ENCODE peak calls at places on chromosomes 6 and 20, in seven cellular contexts. One of them, this sample, is unnamed.

GRCh38 chr6:116511424-116512131 is at the start of gene CALHM5:
- DNase-seq in cardiac fibroblast: peak
- DNase-seq in right cardiac atrium: peak
- DNase-seq in Jurkat, Clone E6-1: peak
- DNase-seq in SK-N-SH: no peak
- DNase-seq in astrocyte of the cerebellum: peak
- DNase-seq in H7: peak
- DNase-seq in this sample: peak

GRCh38 chr20:50735813-50736212 is 4.4 kb downstream of the PARD6B start:
- DNase-seq in cardiac fibroblast: no peak
- DNase-seq in right cardiac atrium: no peak
- DNase-seq in Jurkat, Clone E6-1: no peak
- DNase-seq in SK-N-SH: no peak
- DNase-seq in astrocyte of the cerebellum: no peak
- DNase-seq in H7: no peak
- DNase-seq in this sample: no peak

GRCh38 chr6:43036712-43037111 is 15.3 kb downstream of the RRP36 start:
- DNase-seq in cardiac fibroblast: no peak
- DNase-seq in right cardiac atrium: no peak
- DNase-seq in Jurkat, Clone E6-1: no peak
- DNase-seq in SK-N-SH: no peak
- DNase-seq in astrocyte of the cerebellum: no peak
- DNase-seq in H7: no peak
- DNase-seq in this sample: no peak

GRCh38 chr6:7418238-7418905 is 28.8 kb downstream of the RIOK1 start:
- DNase-seq in cardiac fibroblast: no peak
- DNase-seq in right cardiac atrium: no peak
- DNase-seq in Jurkat, Clone E6-1: no peak
- DNase-seq in SK-N-SH: peak
- DNase-seq in astrocyte of the cerebellum: no peak
- DNase-seq in H7: no peak
- DNase-seq in this sample: no peak

GRCh38 chr6:138085839-138086222 is 21.4 kb downstream of the PERP start:
- DNase-seq in cardiac fibroblast: no peak
- DNase-seq in right cardiac atrium: no peak
- DNase-seq in Jurkat, Clone E6-1: no peak
- DNase-seq in SK-N-SH: no peak
- DNase-seq in astrocyte of the cerebellum: no peak
- DNase-seq in H7: no peak
- DNase-seq in this sample: no peak

GRCh38 chr6:110039996-110040383 is 61.9 kb downstream of the GPR6 start:
- DNase-seq in cardiac fibroblast: peak
- DNase-seq in right cardiac atrium: no peak
- DNase-seq in Jurkat, Clone E6-1: peak
- DNase-seq in SK-N-SH: no peak
- DNase-seq in astrocyte of the cerebellum: no peak
- DNase-seq in H7: peak
- DNase-seq in this sample: no peak

GRCh38 chr20:49865559-49865958 is 49.8 kb downstream of the SPATA2 start:
- DNase-seq in cardiac fibroblast: no peak
- DNase-seq in right cardiac atrium: no peak
- DNase-seq in Jurkat, Clone E6-1: no peak
- DNase-seq in SK-N-SH: no peak
- DNase-seq in astrocyte of the cerebellum: no peak
- DNase-seq in H7: no peak
- DNase-seq in this sample: peak

GRCh38 chr6:38702471-38703397 is at the start of gene GLO1:
- DNase-seq in cardiac fibroblast: peak
- DNase-seq in right cardiac atrium: peak
- DNase-seq in Jurkat, Clone E6-1: peak
- DNase-seq in SK-N-SH: peak
- DNase-seq in astrocyte of the cerebellum: peak
- DNase-seq in H7: peak
- DNase-seq in this sample: peak

GRCh38 chr20:49676581-49677291 is 36.9 kb downstream of the B4GALT5 start:
- DNase-seq in cardiac fibroblast: peak
- DNase-seq in right cardiac atrium: no peak
- DNase-seq in Jurkat, Clone E6-1: no peak
- DNase-seq in SK-N-SH: no peak
- DNase-seq in astrocyte of the cerebellum: no peak
- DNase-seq in H7: no peak
- DNase-seq in this sample: no peak

GRCh38 chr20:22800161-22800560 is 215.8 kb upstream of the FOXA2 start:
- DNase-seq in cardiac fibroblast: no peak
- DNase-seq in right cardiac atrium: no peak
- DNase-seq in Jurkat, Clone E6-1: no peak
- DNase-seq in SK-N-SH: no peak
- DNase-seq in astrocyte of the cerebellum: no peak
- DNase-seq in H7: no peak
- DNase-seq in this sample: no peak

GRCh38 chr6:157761331-157761921 is 61.6 kb upstream of the SNX9 start:
- DNase-seq in cardiac fibroblast: peak
- DNase-seq in right cardiac atrium: no peak
- DNase-seq in Jurkat, Clone E6-1: no peak
- DNase-seq in SK-N-SH: no peak
- DNase-seq in astrocyte of the cerebellum: peak
- DNase-seq in H7: no peak
- DNase-seq in this sample: no peak

GRCh38 chr6:138691595-138692057 is 81.9 kb upstream of the CCDC28A start:
- DNase-seq in cardiac fibroblast: peak
- DNase-seq in right cardiac atrium: no peak
- DNase-seq in Jurkat, Clone E6-1: no peak
- DNase-seq in SK-N-SH: no peak
- DNase-seq in astrocyte of the cerebellum: peak
- DNase-seq in H7: peak
- DNase-seq in this sample: peak

GRCh38 chr20:17226410-17227198 is at the start of gene PCSK2:
- DNase-seq in cardiac fibroblast: peak
- DNase-seq in right cardiac atrium: peak
- DNase-seq in Jurkat, Clone E6-1: peak
- DNase-seq in SK-N-SH: peak
- DNase-seq in astrocyte of the cerebellum: peak
- DNase-seq in H7: peak
- DNase-seq in this sample: no peak

GRCh38 chr20:38165089-38165965 is at the start of gene TGM2:
- DNase-seq in cardiac fibroblast: peak
- DNase-seq in right cardiac atrium: peak
- DNase-seq in Jurkat, Clone E6-1: no peak
- DNase-seq in SK-N-SH: peak
- DNase-seq in astrocyte of the cerebellum: no peak
- DNase-seq in H7: peak
- DNase-seq in this sample: no peak

GRCh38 chr6:95248501-95248900 is 328.8 kb upstream of the MANEA start:
- DNase-seq in cardiac fibroblast: peak
- DNase-seq in right cardiac atrium: no peak
- DNase-seq in Jurkat, Clone E6-1: no peak
- DNase-seq in SK-N-SH: no peak
- DNase-seq in astrocyte of the cerebellum: no peak
- DNase-seq in H7: no peak
- DNase-seq in this sample: no peak

GRCh38 chr6:149896491-149896890 is 1.4 kb downstream of the RAET1E start:
- DNase-seq in cardiac fibroblast: peak
- DNase-seq in right cardiac atrium: no peak
- DNase-seq in Jurkat, Clone E6-1: no peak
- DNase-seq in SK-N-SH: no peak
- DNase-seq in astrocyte of the cerebellum: no peak
- DNase-seq in H7: no peak
- DNase-seq in this sample: no peak

GRCh38 chr6:43976706-43977403 is 150.4 kb downstream of the MRPL14 start:
- DNase-seq in cardiac fibroblast: no peak
- DNase-seq in right cardiac atrium: no peak
- DNase-seq in Jurkat, Clone E6-1: no peak
- DNase-seq in SK-N-SH: no peak
- DNase-seq in astrocyte of the cerebellum: no peak
- DNase-seq in H7: no peak
- DNase-seq in this sample: no peak

GRCh38 chr20:54897787-54898186 is 422.4 kb downstream of the DOK5 start:
- DNase-seq in cardiac fibroblast: no peak
- DNase-seq in right cardiac atrium: no peak
- DNase-seq in Jurkat, Clone E6-1: no peak
- DNase-seq in SK-N-SH: no peak
- DNase-seq in astrocyte of the cerebellum: no peak
- DNase-seq in H7: no peak
- DNase-seq in this sample: no peak

GRCh38 chr20:56194042-56194441 is 54.5 kb upstream of the MC3R start:
- DNase-seq in cardiac fibroblast: no peak
- DNase-seq in right cardiac atrium: no peak
- DNase-seq in Jurkat, Clone E6-1: no peak
- DNase-seq in SK-N-SH: no peak
- DNase-seq in astrocyte of the cerebellum: no peak
- DNase-seq in H7: no peak
- DNase-seq in this sample: no peak

DNA sequence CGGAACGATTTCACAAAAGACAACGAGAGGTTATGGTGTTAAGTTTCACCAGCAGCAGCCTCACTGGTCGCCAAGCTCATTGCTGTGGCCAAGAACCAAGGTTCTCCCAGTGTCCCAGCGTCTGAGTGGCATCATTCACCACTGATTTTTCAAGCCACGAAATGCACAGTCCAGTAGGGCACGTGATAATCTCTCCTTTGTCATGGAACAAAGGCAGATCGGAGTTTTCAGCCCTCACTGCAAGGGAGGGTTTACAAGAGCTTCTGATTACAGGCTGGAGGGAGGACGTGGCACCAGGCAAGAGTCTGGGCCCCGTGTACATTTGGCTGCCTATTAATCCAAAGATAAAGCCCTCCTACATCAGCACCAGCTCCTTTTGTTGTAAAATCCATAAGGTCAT is 2.0 kb downstream of the CD24 start:
- DNase-seq in cardiac fibroblast: no peak
- DNase-seq in right cardiac atrium: no peak
- DNase-seq in Jurkat, Clone E6-1: no peak
- DNase-seq in SK-N-SH: peak
- DNase-seq in astrocyte of the cerebellum: no peak
- DNase-seq in H7: peak
- DNase-seq in this sample: no peak
- H3K4me3 ChIP-seq in cardiac fibroblast: no peak
- H3K4me3 ChIP-seq in right cardiac atrium: no peak
- H3K4me3 ChIP-seq in Jurkat, Clone E6-1: no peak
- H3K4me3 ChIP-seq in SK-N-SH: no peak
- H3K4me3 ChIP-seq in astrocyte of the cerebellum: peak
- H3K4me3 ChIP-seq in H7: peak
- H3K4me3 ChIP-seq in this sample: no peak

GRCh38 chr6:88163576-88163975 is 2.6 kb downstream of the CNR1 start:
- DNase-seq in cardiac fibroblast: no peak
- DNase-seq in right cardiac atrium: no peak
- DNase-seq in Jurkat, Clone E6-1: no peak
- DNase-seq in SK-N-SH: no peak
- DNase-seq in astrocyte of the cerebellum: no peak
- DNase-seq in H7: no peak
- DNase-seq in this sample: no peak
- H3K4me3 ChIP-seq in cardiac fibroblast: no peak
- H3K4me3 ChIP-seq in right cardiac atrium: no peak
- H3K4me3 ChIP-seq in Jurkat, Clone E6-1: no peak
- H3K4me3 ChIP-seq in SK-N-SH: no peak
- H3K4me3 ChIP-seq in astrocyte of the cerebellum: no peak
- H3K4me3 ChIP-seq in H7: no peak
- H3K4me3 ChIP-seq in this sample: no peak

GRCh38 chr20:13219327-13220193 is 1.5 kb upstream of the ISM1 start:
- DNase-seq in cardiac fibroblast: no peak
- DNase-seq in right cardiac atrium: no peak
- DNase-seq in Jurkat, Clone E6-1: no peak
- DNase-seq in SK-N-SH: no peak
- DNase-seq in astrocyte of the cerebellum: no peak
- DNase-seq in H7: peak
- DNase-seq in this sample: no peak
- H3K4me3 ChIP-seq in cardiac fibroblast: peak
- H3K4me3 ChIP-seq in right cardiac atrium: peak
- H3K4me3 ChIP-seq in Jurkat, Clone E6-1: no peak
- H3K4me3 ChIP-seq in SK-N-SH: peak
- H3K4me3 ChIP-seq in astrocyte of the cerebellum: peak
- H3K4me3 ChIP-seq in H7: peak
- H3K4me3 ChIP-seq in this sample: peak

DNA sequence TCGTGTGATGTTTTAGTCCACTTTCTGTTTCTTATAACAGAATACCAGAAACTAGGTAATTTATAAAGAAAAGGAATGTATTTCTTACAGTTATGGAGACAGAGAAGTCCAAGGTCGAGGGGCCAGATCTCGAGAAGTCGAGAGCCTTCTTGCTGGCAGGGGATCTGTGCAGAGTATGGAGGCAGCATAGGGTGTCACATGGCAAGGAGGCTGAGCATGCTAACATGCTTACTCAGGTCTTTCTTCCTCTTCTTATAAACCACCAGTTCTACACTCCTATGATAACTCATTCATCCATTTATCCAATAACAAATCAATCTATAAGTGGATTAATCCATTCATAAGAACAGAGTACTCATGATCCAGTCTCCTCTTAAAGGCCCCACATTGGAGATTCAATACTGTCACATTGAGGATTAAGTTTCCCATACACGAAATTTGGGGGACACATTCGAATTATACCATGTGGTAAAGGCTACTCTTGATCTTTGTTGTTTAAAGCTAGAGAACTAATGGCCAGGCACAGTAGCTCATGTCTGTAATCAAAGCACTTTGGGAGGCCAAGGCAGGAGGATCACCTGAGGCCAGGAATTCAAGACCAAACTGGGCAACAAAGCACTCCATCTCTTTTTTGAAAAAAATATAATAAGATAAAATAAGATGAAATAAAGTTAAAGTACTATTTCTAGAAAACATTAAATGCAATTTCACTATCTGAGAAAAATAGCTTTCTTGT is 2.1 kb downstream of the GOPC start:
- DNase-seq in cardiac fibroblast: peak
- DNase-seq in right cardiac atrium: no peak
- DNase-seq in Jurkat, Clone E6-1: no peak
- DNase-seq in SK-N-SH: no peak
- DNase-seq in astrocyte of the cerebellum: no peak
- DNase-seq in H7: no peak
- DNase-seq in this sample: no peak
- H3K4me3 ChIP-seq in cardiac fibroblast: no peak
- H3K4me3 ChIP-seq in right cardiac atrium: peak
- H3K4me3 ChIP-seq in Jurkat, Clone E6-1: no peak
- H3K4me3 ChIP-seq in SK-N-SH: peak
- H3K4me3 ChIP-seq in astrocyte of the cerebellum: peak
- H3K4me3 ChIP-seq in H7: no peak
- H3K4me3 ChIP-seq in this sample: peak